ENCODE peak calls at places on chromosome 15, in seven cellular contexts. One of them, this sample, is unnamed.

GRCh38 chr15:89335289-89336041 is 841 bp upstream of the POLG start:
- DNase-seq in HCT116: no peak
- DNase-seq in SK-N-SH: peak
- DNase-seq in HepG2: peak
- DNase-seq in GM12878: no peak
- DNase-seq in K562: no peak
- DNase-seq in H1: no peak
- DNase-seq in this sample: no peak

GRCh38 chr15:80710635-80711553 is 15.8 kb downstream of the ABHD17C start:
- DNase-seq in HCT116: no peak
- DNase-seq in SK-N-SH: no peak
- DNase-seq in HepG2: no peak
- DNase-seq in GM12878: peak
- DNase-seq in K562: no peak
- DNase-seq in H1: no peak
- DNase-seq in this sample: no peak

GRCh38 chr15:85831415-85832113 is 36.8 kb upstream of the KLHL25 start:
- DNase-seq in HCT116: peak
- DNase-seq in SK-N-SH: peak
- DNase-seq in HepG2: peak
- DNase-seq in GM12878: no peak
- DNase-seq in K562: peak
- DNase-seq in H1: no peak
- DNase-seq in this sample: peak

GRCh38 chr15:58269455-58270414 is 131.6 kb downstream of the AQP9 start:
- DNase-seq in HCT116: peak
- DNase-seq in SK-N-SH: peak
- DNase-seq in HepG2: peak
- DNase-seq in GM12878: peak
- DNase-seq in K562: peak
- DNase-seq in H1: no peak
- DNase-seq in this sample: peak

GRCh38 chr15:90646662-90647305 is 70.4 kb upstream of the BLM start:
- DNase-seq in HCT116: no peak
- DNase-seq in SK-N-SH: no peak
- DNase-seq in HepG2: no peak
- DNase-seq in GM12878: no peak
- DNase-seq in K562: no peak
- DNase-seq in H1: no peak
- DNase-seq in this sample: no peak

GRCh38 chr15:22973286-22973685 is 6.9 kb downstream of the CYFIP1 start:
- DNase-seq in HCT116: no peak
- DNase-seq in SK-N-SH: no peak
- DNase-seq in HepG2: peak
- DNase-seq in GM12878: peak
- DNase-seq in K562: no peak
- DNase-seq in H1: no peak
- DNase-seq in this sample: no peak

GRCh38 chr15:100572362-100572983 is 29.5 kb downstream of the LINS1 start:
- DNase-seq in HCT116: no peak
- DNase-seq in SK-N-SH: no peak
- DNase-seq in HepG2: no peak
- DNase-seq in GM12878: no peak
- DNase-seq in K562: no peak
- DNase-seq in H1: no peak
- DNase-seq in this sample: no peak

GRCh38 chr15:66390670-66391069 is 4.0 kb downstream of the MAP2K1 start:
- DNase-seq in HCT116: no peak
- DNase-seq in SK-N-SH: no peak
- DNase-seq in HepG2: no peak
- DNase-seq in GM12878: peak
- DNase-seq in K562: peak
- DNase-seq in H1: no peak
- DNase-seq in this sample: no peak

GRCh38 chr15:57507111-57507510 is 84.6 kb upstream of the MYZAP start:
- DNase-seq in HCT116: no peak
- DNase-seq in SK-N-SH: no peak
- DNase-seq in HepG2: no peak
- DNase-seq in GM12878: no peak
- DNase-seq in K562: no peak
- DNase-seq in H1: no peak
- DNase-seq in this sample: no peak

DNA sequence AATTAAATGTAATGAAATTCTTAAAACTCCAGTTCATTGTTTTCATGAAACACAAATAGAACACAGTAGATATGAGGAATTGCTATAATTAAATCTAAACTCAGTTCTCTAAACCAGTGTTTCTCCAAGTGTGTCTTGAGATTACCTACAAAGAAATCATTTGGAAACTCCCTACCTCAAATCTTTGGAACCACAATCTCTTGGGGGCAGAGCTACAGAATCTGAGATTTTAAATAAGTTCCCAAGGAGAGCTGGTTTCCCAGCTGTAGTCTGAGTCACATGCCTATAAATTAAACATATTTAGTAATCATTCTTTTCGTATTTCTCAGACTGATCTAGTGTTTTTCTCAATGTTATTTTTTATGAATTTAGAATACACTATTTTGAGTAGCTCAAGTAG is 17.0 kb upstream of the ACTC1 start:
- DNase-seq in HCT116: no peak
- DNase-seq in SK-N-SH: no peak
- DNase-seq in HepG2: no peak
- DNase-seq in GM12878: no peak
- DNase-seq in K562: no peak
- DNase-seq in H1: no peak
- DNase-seq in this sample: no peak
- TF ChIP-seq JUND in HCT116: no peak
- TF ChIP-seq JUND in SK-N-SH: no peak
- TF ChIP-seq JUND in HepG2: no peak
- TF ChIP-seq JUND in GM12878: no peak
- TF ChIP-seq JUND in K562: no peak
- TF ChIP-seq JUND in H1: no peak
- TF ChIP-seq JUND in this sample: no peak

GRCh38 chr15:45157974-45158373 is 28.2 kb downstream of the DUOX1 start:
- DNase-seq in HCT116: no peak
- DNase-seq in SK-N-SH: no peak
- DNase-seq in HepG2: no peak
- DNase-seq in GM12878: no peak
- DNase-seq in K562: peak
- DNase-seq in H1: no peak
- DNase-seq in this sample: no peak
- TF ChIP-seq JUND in HCT116: no peak
- TF ChIP-seq JUND in SK-N-SH: no peak
- TF ChIP-seq JUND in HepG2: no peak
- TF ChIP-seq JUND in GM12878: no peak
- TF ChIP-seq JUND in K562: peak
- TF ChIP-seq JUND in H1: peak
- TF ChIP-seq JUND in this sample: no peak

DNA sequence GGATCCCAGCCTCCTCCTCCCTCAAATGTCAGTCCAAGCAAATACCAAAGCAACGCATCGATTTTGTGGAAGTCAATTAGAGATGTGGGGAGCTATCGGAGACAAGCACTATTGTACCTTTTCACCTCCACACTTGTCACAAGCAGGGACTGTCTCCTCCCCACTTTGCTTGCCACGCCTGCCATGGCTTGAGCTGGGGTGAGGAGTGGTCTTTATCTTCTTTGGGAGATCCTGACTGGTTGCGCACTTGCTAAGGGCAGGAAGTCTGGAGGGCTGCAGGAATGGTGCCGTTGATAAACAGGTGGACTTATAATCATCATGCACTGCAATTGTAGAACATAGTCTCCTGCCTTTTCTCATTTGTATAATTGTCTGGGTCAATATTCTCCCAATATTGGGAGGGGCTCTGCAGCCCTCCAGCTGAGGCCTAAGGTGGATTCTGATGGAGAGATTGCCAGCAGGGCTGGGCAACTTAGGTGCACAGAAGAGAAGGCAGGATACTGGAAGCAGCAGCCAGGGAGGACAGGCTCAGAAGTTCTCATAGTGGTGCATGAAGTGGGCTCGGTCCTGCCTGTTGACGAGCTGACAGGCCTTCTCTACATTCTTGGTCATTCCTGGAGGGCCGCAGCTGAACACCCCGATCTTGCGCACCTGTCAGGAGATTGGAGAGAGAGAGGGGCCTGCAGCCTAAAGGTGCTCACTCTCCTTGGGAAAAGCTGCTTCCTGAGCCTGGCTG is 20.2 kb downstream of the DUOX2 start:
- DNase-seq in HCT116: no peak
- DNase-seq in SK-N-SH: no peak
- DNase-seq in HepG2: no peak
- DNase-seq in GM12878: no peak
- DNase-seq in K562: no peak
- DNase-seq in H1: no peak
- DNase-seq in this sample: no peak
- TF ChIP-seq JUND in HCT116: no peak
- TF ChIP-seq JUND in SK-N-SH: no peak
- TF ChIP-seq JUND in HepG2: no peak
- TF ChIP-seq JUND in GM12878: no peak
- TF ChIP-seq JUND in K562: no peak
- TF ChIP-seq JUND in H1: no peak
- TF ChIP-seq JUND in this sample: no peak

GRCh38 chr15:76193934-76194333 is 117.3 kb downstream of the ETFA start:
- DNase-seq in HCT116: no peak
- DNase-seq in SK-N-SH: no peak
- DNase-seq in HepG2: no peak
- DNase-seq in GM12878: no peak
- DNase-seq in K562: no peak
- DNase-seq in H1: no peak
- DNase-seq in this sample: no peak

GRCh38 chr15:76192715-76193114 is 118.6 kb downstream of the ETFA start:
- DNase-seq in HCT116: no peak
- DNase-seq in SK-N-SH: no peak
- DNase-seq in HepG2: no peak
- DNase-seq in GM12878: no peak
- DNase-seq in K562: no peak
- DNase-seq in H1: no peak
- DNase-seq in this sample: no peak

GRCh38 chr15:76190767-76191538 is 120.3 kb downstream of the ETFA start:
- DNase-seq in HCT116: peak
- DNase-seq in SK-N-SH: peak
- DNase-seq in HepG2: peak
- DNase-seq in GM12878: peak
- DNase-seq in K562: peak
- DNase-seq in H1: peak
- DNase-seq in this sample: peak

GRCh38 chr15:76190070-76190564 is 121.2 kb downstream of the ETFA start:
- DNase-seq in HCT116: no peak
- DNase-seq in SK-N-SH: no peak
- DNase-seq in HepG2: no peak
- DNase-seq in GM12878: no peak
- DNase-seq in K562: no peak
- DNase-seq in H1: no peak
- DNase-seq in this sample: no peak

GRCh38 chr15:76191539-76192244 is 119.6 kb downstream of the ETFA start:
- DNase-seq in HCT116: no peak
- DNase-seq in SK-N-SH: no peak
- DNase-seq in HepG2: no peak
- DNase-seq in GM12878: no peak
- DNase-seq in K562: no peak
- DNase-seq in H1: no peak
- DNase-seq in this sample: no peak
- TF ChIP-seq JUND in HCT116: no peak
- TF ChIP-seq JUND in SK-N-SH: no peak
- TF ChIP-seq JUND in HepG2: no peak
- TF ChIP-seq JUND in GM12878: no peak
- TF ChIP-seq JUND in K562: no peak
- TF ChIP-seq JUND in H1: no peak
- TF ChIP-seq JUND in this sample: no peak

GRCh38 chr15:69753867-69754266 is 301.2 kb downstream of the RPLP1 start:
- DNase-seq in HCT116: no peak
- DNase-seq in SK-N-SH: no peak
- DNase-seq in HepG2: no peak
- DNase-seq in GM12878: no peak
- DNase-seq in K562: no peak
- DNase-seq in H1: no peak
- DNase-seq in this sample: no peak
- TF ChIP-seq JUND in HCT116: no peak
- TF ChIP-seq JUND in SK-N-SH: no peak
- TF ChIP-seq JUND in HepG2: no peak
- TF ChIP-seq JUND in GM12878: no peak
- TF ChIP-seq JUND in K562: no peak
- TF ChIP-seq JUND in H1: no peak
- TF ChIP-seq JUND in this sample: no peak

GRCh38 chr15:59991919-59992318 is 12.2 kb upstream of the FOXB1 start:
- DNase-seq in HCT116: no peak
- DNase-seq in SK-N-SH: no peak
- DNase-seq in HepG2: no peak
- DNase-seq in GM12878: no peak
- DNase-seq in K562: no peak
- DNase-seq in H1: no peak
- DNase-seq in this sample: no peak

GRCh38 chr15:59995568-59996349 is 8.4 kb upstream of the FOXB1 start:
- DNase-seq in HCT116: no peak
- DNase-seq in SK-N-SH: peak
- DNase-seq in HepG2: no peak
- DNase-seq in GM12878: no peak
- DNase-seq in K562: no peak
- DNase-seq in H1: no peak
- DNase-seq in this sample: no peak

GRCh38 chr15:59993041-59993750 is 10.9 kb upstream of the FOXB1 start:
- DNase-seq in HCT116: no peak
- DNase-seq in SK-N-SH: peak
- DNase-seq in HepG2: no peak
- DNase-seq in GM12878: no peak
- DNase-seq in K562: no peak
- DNase-seq in H1: no peak
- DNase-seq in this sample: no peak

GRCh38 chr15:59994855-59995557 is 9.1 kb upstream of the FOXB1 start:
- DNase-seq in HCT116: no peak
- DNase-seq in SK-N-SH: peak
- DNase-seq in HepG2: no peak
- DNase-seq in GM12878: no peak
- DNase-seq in K562: no peak
- DNase-seq in H1: no peak
- DNase-seq in this sample: no peak

GRCh38 chr15:59993950-59994401 is 10.1 kb upstream of the FOXB1 start:
- DNase-seq in HCT116: no peak
- DNase-seq in SK-N-SH: peak
- DNase-seq in HepG2: no peak
- DNase-seq in GM12878: no peak
- DNase-seq in K562: peak
- DNase-seq in H1: no peak
- DNase-seq in this sample: no peak
- TF ChIP-seq JUND in HCT116: no peak
- TF ChIP-seq JUND in SK-N-SH: no peak
- TF ChIP-seq JUND in HepG2: no peak
- TF ChIP-seq JUND in GM12878: no peak
- TF ChIP-seq JUND in K562: no peak
- TF ChIP-seq JUND in H1: peak
- TF ChIP-seq JUND in this sample: no peak